ENCODE peak calls at places on chromosome 1, in nine cellular contexts. H is small intestine; X is amniotic stem cell; J is posterior cingulate gyrus; D is NCI-H2171; T is hepatic stellate cell; C is stimulated activated CD4-positive, alpha-beta T cell treated with anti-CD3 and anti-CD28 coated beads, Interleukin-12 subunit alpha, Interleukin-12 subunit beta, amount 100 ng/mL, for 48 hours; R is WTC11; F is AG04449. W is an unnamed sample.

GRCh38 chr1:197982266-197982665 is 65.1 kb downstream of the LHX9 start:
- DNase-seq in H (no peak), X (no peak), J (no peak), D (no peak), T (no peak), C (no peak), R (no peak), F (no peak), W (no peak)

GRCh38 chr1:83704350-83704749 is 294.6 kb downstream of the TTLL7 start:
- DNase-seq in H (no peak), X (no peak), J (no peak), D (no peak), T (no peak), C (no peak), R (no peak), F (no peak), W (no peak)

GRCh38 chr1:222288056-222288455 is 259.8 kb downstream of the HHIPL2 start:
- DNase-seq in H (no peak), X (peak; percentile 17), J (no peak), D (no peak), T (no peak), C (no peak), R (no peak), F (no peak), W (no peak)

GRCh38 chr1:205681364-205681763 is 1.1 kb upstream of the SLC45A3 start:
- DNase-seq in H (no peak), X (no peak), J (no peak), D (no peak), T (no peak), C (no peak), R (no peak), F (no peak), W (no peak)

GRCh38 chr1:38064232-38064903 is 17.8 kb upstream of the POU3F1 start:
- DNase-seq in H (no peak), X (no peak), J (peak; percentile 92), D (no peak), T (peak; percentile 82), C (no peak), R (peak; percentile 35), F (no peak), W (no peak)

GRCh38 chr1:40344597-40344996 is 27.5 kb upstream of the COL9A2 start:
- DNase-seq in H (peak; percentile 21), X (peak; percentile 35), J (peak; percentile 81), D (no peak), T (peak; percentile 54), C (no peak), R (no peak), F (no peak), W (no peak)

GRCh38 chr1:202304370-202304769 is 37.4 kb downstream of the UBE2T start:
- DNase-seq in H (no peak), X (no peak), J (no peak), D (no peak), T (no peak), C (no peak), R (no peak), F (no peak), W (no peak)

GRCh38 chr1:183094376-183094775 is 71.2 kb downstream of the LAMC1 start:
- DNase-seq in H (no peak), X (no peak), J (no peak), D (no peak), T (no peak), C (no peak), R (no peak), F (no peak), W (no peak)

GRCh38 chr1:6612641-6613360 is 730 bp upstream of the PHF13 start:
- DNase-seq in H (peak; percentile 62), X (no peak), J (peak; percentile 90), D (peak; percentile 33), T (peak; percentile 86), C (no peak), R (peak; percentile 50), F (no peak), W (peak; percentile 12)

GRCh38 chr1:147640553-147641165 is 29.7 kb downstream of the ACP6 start:
- DNase-seq in H (peak; percentile 71), X (peak; percentile 83), J (peak; percentile 92), D (peak; percentile 63), T (peak; percentile 81), C (peak; percentile 80), R (peak; percentile 90), F (peak; percentile 24), W (peak; percentile 6)

GRCh38 chr1:15337656-15338402 is 71.9 kb upstream of the EFHD2 start:
- DNase-seq in H (no peak), X (peak; percentile 41), J (no peak), D (no peak), T (peak; percentile 88), C (no peak), R (no peak), F (no peak), W (no peak)

GRCh38 chr1:203126151-203126865 is 1.2 kb upstream of the ADORA1 start:
- DNase-seq in H (no peak), X (peak; percentile 7), J (peak; percentile 58), D (no peak), T (peak; percentile 45), C (no peak), R (no peak), F (no peak), W (peak; percentile 58)

GRCh38 chr1:156933136-156933535 is 12.7 kb downstream of the LRRC71 start:
- DNase-seq in H (no peak), X (no peak), J (peak; percentile 33), D (no peak), T (no peak), C (no peak), R (no peak), F (no peak), W (no peak)

GRCh38 chr1:3771108-3772026 is 1.2 kb upstream of the SMIM1 start:
- DNase-seq in H (no peak), X (no peak), J (no peak), D (no peak), T (no peak), C (no peak), R (no peak), F (no peak), W (no peak)

GRCh38 chr1:172960454-172961208 is 90.1 kb downstream of the TNFSF18 start:
- DNase-seq in H (no peak), X (no peak), J (no peak), D (no peak), T (no peak), C (no peak), R (no peak), F (no peak), W (no peak)

GRCh38 chr1:59478822-59479221 is 181.9 kb downstream of the FGGY start:
- DNase-seq in H (no peak), X (no peak), J (no peak), D (no peak), T (no peak), C (no peak), R (no peak), F (no peak), W (no peak)

GRCh38 chr1:231896806-231897205 is 270.2 kb downstream of the DISC1 start:
- DNase-seq in H (no peak), X (no peak), J (no peak), D (no peak), T (no peak), C (no peak), R (no peak), F (no peak), W (no peak)

GRCh38 chr1:207040181-207040533 is 7.6 kb upstream of the C1orf116 start:
- DNase-seq in H (no peak), X (no peak), J (no peak), D (no peak), T (peak; percentile 32), C (no peak), R (no peak), F (no peak), W (no peak)